ENCODE peak calls at places on chromosomes 13 and 19, in nine cellular contexts. J is heart right ventricle; B is colonic mucosa; U is endothelial cell of umbilical vein; H is CD8-positive, alpha-beta T cell; Q is suprapubic skin; X is IMR-90; I is fibroblast of lung; O is HCT116. E is an unnamed sample. For H3K4me1, the result is how much of the 10 kb centered on the place peaks cover.

GRCh38 chr19:18999016-18999758 is 34.1 kb downstream of the SUGP2 start:
- DNase-seq in O (no peak), H (no peak), B (no peak), U (peak), X (peak), Q (no peak), I (no peak), J (peak), E (peak)

GRCh38 chr19:46840157-46840942 is 10.3 kb downstream of the AP2S1 start:
- DNase-seq in B (no peak), O (no peak), J (peak), I (peak), Q (no peak), U (peak), H (no peak), X (peak), E (no peak)

GRCh38 chr13:109654341-109655205 is 131.8 kb downstream of the IRS2 start:
- DNase-seq in I (peak), J (no peak), X (no peak), Q (no peak), O (no peak), H (no peak), U (no peak), B (no peak), E (no peak)

GRCh38 chr19:19553670-19554069 is 15.6 kb downstream of the CILP2 start:
- DNase-seq in B (no peak), U (no peak), J (no peak), H (no peak), Q (no peak), O (no peak), I (no peak), X (no peak), E (no peak)

GRCh38 chr13:37442996-37443395 is 155.6 kb downstream of the POSTN start:
- DNase-seq in Q (no peak), U (no peak), O (no peak), B (no peak), H (no peak), I (peak), X (no peak), J (no peak), E (no peak)

GRCh38 chr13:94389544-94390351 is 89.7 kb downstream of the DCT start:
- DNase-seq in O (no peak), J (no peak), U (no peak), B (no peak), Q (no peak), H (no peak), I (no peak), X (no peak), E (no peak)

GRCh38 chr19:10424011-10424637 is 3.8 kb downstream of the PDE4A start:
- DNase-seq in B (peak), H (peak), X (peak), J (peak), U (peak), I (peak), O (no peak), Q (peak), E (peak)

GRCh38 chr13:50714886-50715285 is 128.6 kb downstream of the DLEU7 start:
- DNase-seq in X (no peak), O (no peak), U (no peak), J (no peak), B (no peak), Q (no peak), H (no peak), I (no peak), E (no peak)

GRCh38 chr13:43629691-43630480 is 156.9 kb downstream of the ENOX1 start:
- DNase-seq in X (peak), O (no peak), B (no peak), J (no peak), I (peak), Q (no peak), H (no peak), U (no peak), E (no peak)

GRCh38 chr13:113275387-113275786 is 21.7 kb upstream of the LAMP1 start:
- DNase-seq in J (no peak), O (peak), B (peak), H (peak), X (peak), U (peak), Q (peak), I (peak), E (peak)

GRCh38 chr19:3725640-3726310 is 17.6 kb downstream of the TJP3 start:
- DNase-seq in X (no peak), O (peak), B (peak), U (no peak), J (no peak), I (no peak), H (no peak), Q (peak), E (no peak)

GRCh38 chr19:17103177-17103576 is 27.6 kb downstream of the MYO9B start:
- DNase-seq in H (no peak), O (peak), Q (no peak), B (no peak), I (peak), X (peak), J (no peak), U (peak), E (no peak)

GRCh38 chr19:5074418-5074817 is 105.5 kb downstream of the KDM4B start:
- DNase-seq in B (no peak), I (no peak), J (no peak), U (no peak), X (no peak), Q (no peak), H (no peak), O (no peak), E (no peak)

DNA sequence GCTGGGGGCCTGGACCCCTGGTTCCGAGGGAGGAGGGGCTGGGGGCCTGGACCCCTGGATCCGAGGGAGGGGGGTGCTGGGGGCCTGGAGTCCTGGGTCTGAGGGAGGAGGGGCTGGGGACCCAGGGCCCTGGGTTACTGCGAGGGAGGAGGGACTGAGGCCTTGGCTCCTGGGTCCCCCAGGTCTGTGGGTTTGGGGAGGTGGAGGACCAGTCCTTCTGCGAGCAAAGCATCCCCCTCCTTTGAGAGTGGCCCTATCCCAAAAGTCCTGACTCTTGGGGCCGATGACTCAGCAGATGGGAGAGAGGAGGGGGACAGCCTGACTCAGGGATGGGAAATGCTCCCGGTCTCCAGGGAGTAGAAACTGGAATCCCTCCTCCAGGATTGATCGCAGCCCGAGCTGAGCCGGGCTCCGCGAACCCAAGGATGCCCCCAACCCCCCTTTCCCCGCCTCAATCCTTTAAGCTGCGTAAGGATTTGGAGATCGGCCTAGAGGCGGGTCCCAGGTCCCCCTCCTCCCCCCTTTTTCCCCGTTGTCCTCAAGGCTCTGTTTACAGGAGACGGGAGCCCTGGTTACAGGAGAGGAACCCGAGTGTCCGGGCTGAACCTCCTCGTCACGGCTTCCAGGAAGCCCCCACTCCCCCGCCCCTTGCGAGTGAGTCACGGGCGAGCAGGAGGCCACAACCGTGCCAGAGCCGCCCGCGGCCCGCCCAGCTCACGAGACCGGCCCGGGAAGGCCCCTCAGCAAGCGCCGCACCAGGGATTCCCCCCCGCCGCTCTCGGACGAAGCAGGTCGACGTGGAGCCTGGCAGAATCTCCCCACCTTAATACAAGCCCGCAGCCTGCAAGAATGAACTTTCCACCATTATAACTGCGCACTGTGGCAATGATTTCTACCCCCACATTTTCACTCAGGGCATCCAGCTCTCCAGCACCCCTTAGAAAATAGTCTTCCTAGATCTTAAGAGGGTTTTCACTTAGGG is 3.0 kb upstream of the ZFP36 start:
- DNase-seq in Q (peak), X (peak), J (peak), I (peak), U (peak), O (peak), B (peak), H (peak), E (peak)
- H3K4me1 ChIP-seq in Q (half or more), X (under half), J (half or more), I (under half), U (under half), O (half or more), B (under half), H (half or more), E (under half)

GRCh38 chr19:7645656-7646425 is 8.9 kb downstream of the STXBP2 start:
- DNase-seq in I (no peak), O (no peak), U (no peak), J (no peak), B (no peak), X (no peak), H (no peak), Q (no peak), E (no peak)
- H3K27ac ChIP-seq in I (no peak), O (no peak), U (no peak), J (no peak), B (no peak), X (no peak), H (no peak), Q (no peak), E (no peak)

DNA sequence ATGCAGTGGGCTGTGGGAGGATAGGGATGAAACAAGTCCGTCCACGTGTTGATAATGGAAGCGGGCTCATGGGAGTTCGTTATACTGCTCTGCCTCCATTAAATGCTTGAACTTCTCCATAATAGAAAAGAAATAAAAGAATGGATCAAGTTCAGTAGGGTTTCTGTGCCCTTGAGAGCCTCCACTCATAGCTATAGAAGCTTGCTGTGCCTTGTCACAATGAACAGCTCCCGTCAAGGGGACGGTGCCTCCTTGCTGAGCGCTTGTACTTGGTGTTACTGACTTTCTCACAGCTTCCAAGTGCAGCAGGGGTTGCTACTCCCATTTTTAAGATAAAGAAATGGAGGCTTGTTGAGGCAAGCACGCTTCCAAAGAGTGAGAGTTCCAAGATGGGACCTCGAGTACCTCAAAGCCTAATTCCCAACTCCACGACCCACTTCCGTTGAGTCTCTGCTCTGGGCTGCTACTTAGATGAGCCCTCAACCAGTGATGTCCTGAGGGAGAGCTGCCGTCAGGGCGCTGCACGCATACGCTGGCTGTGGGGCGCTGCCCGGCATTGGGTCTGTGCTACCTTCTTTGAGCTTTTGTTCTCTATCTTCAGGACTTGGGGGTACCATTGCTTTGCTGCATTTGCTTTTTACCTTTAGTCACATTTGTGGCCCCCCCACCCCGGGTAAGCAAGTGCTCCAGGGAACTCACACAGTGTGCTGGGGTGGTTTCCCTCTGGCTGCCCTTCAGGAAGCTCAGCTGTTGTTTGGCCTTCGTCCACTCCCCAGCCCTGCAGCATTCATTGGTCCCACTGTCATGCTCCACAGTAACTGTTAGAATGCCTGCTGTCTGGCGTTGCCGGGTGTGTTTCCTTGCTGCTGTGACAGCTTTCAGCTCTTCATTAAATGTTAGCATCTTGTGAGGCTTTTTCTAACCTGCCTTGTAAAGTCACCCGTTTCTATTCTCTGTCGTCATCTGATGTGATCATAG is 9.5 kb downstream of the SNRNP70 start:
- DNase-seq in O (no peak), H (no peak), U (no peak), J (peak), B (no peak), I (no peak), X (no peak), Q (no peak), E (no peak)
- TF ChIP-seq CTCF in O (no peak), H (no peak), U (no peak), J (no peak), B (no peak), I (no peak), X (no peak), Q (no peak), E (no peak)

DNA sequence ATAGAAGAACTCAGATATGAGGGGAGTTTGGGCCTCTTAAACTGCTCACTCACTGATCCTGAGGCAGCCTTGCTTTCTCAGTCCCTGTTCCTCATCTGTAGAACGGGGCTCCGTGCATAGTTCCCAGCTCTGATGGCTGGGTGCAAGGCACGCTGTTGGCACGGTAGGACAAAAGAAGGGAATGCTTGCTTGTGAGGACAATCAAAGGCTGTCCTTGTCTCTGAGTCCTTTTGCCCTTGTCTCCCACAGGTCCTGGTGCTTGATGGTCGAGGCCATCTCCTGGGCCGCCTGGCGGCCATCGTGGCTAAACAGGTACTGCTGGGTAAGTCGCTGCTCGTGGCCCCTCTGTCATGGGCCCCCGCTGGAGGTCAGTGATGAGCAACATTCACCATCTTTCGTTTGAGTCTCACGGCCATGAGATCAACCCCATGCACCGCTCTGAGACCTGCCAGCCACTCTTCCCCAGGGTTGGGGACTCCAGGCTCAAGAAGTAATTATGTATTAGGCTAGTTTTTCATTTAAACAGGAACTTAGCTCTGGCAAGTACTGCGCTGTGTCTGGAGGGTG is 2.3 kb downstream of the RPL13A start:
- DNase-seq in I (no peak), X (no peak), O (no peak), Q (no peak), U (no peak), H (no peak), J (no peak), B (no peak), E (no peak)
- H3K4me1 ChIP-seq in I (under half), X (under half), O (under half), Q (under half), U (under half), H (under half), J (under half), B (under half), E (under half)